ENCODE peak calls at places on chromosomes 6 and 20, in four cellular contexts. A is germinal center, R is GM18507, H is cardiac fibroblast. Q is an unnamed sample.

GRCh38 chr6:167330745-167331144 is 5.9 kb downstream of the TTLL2 start:
- DNase-seq in A (no peak), R (no peak), H (no peak), Q (no peak)

GRCh38 chr20:41782730-41783406 is 164.7 kb upstream of the CHD6 start:
- DNase-seq in A (no peak), R (no peak), H (no peak), Q (no peak)

GRCh38 chr6:107361568-107362270 is 97.6 kb downstream of the PDSS2 start:
- DNase-seq in A (no peak), R (no peak), H (peak; percentile 61), Q (peak; percentile 65)

GRCh38 chr20:7692478-7692877 is 247.8 kb downstream of the HAO1 start:
- DNase-seq in A (no peak), R (no peak), H (no peak), Q (no peak)

GRCh38 chr6:54647301-54647664 is 199.3 kb upstream of the FAM83B start:
- DNase-seq in A (no peak), R (no peak), H (peak; percentile 2), Q (no peak)

GRCh38 chr6:81755536-81755935 is 3.1 kb upstream of the TENT5A start:
- DNase-seq in A (no peak), R (no peak), H (peak; percentile 42), Q (no peak)

GRCh38 chr6:130593948-130594347 is 228.1 kb downstream of the TMEM200A start:
- DNase-seq in A (no peak), R (no peak), H (no peak), Q (no peak)

GRCh38 chr6:41257369-41258195 is 28.9 kb downstream of the TREM1 start:
- DNase-seq in A (no peak), R (no peak), H (peak; percentile 89), Q (peak; percentile 57)

GRCh38 chr20:46485431-46485830 is 27.9 kb downstream of the ZNF334 start:
- DNase-seq in A (no peak), R (no peak), H (no peak), Q (no peak)

GRCh38 chr6:455006-455585 is 63.5 kb downstream of the IRF4 start:
- DNase-seq in A (no peak), R (no peak), H (no peak), Q (no peak)